ENCODE peak calls at places on chromosomes 3 and 15, in eight cellular contexts. B is left lung, G is OCI-LY7, S is kidney, E is prostate gland, H is upper lobe of right lung, T is ascending aorta, P is heart right ventricle. U is an unnamed sample.

GRCh38 chr3:39208463-39209055 is 16.2 kb upstream of the XIRP1 start:
- DNase-seq in B (no peak), G (peak; percentile 74), S (no peak), E (no peak), H (no peak), T (no peak), P (peak; percentile 44), U (no peak)

GRCh38 chr3:13378155-13378554 is 42.0 kb downstream of the NUP210 start:
- DNase-seq in B (peak; percentile 32), G (no peak), S (no peak), E (no peak), H (no peak), T (no peak), P (no peak), U (no peak)

GRCh38 chr15:48974865-48975264 is 11.1 kb upstream of the SHC4 start:
- DNase-seq in B (no peak), G (no peak), S (no peak), E (no peak), H (no peak), T (no peak), P (no peak), U (no peak)

GRCh38 chr15:92864127-92864814 is 35.9 kb upstream of the CHD2 start:
- DNase-seq in B (no peak), G (peak; percentile 51), S (no peak), E (no peak), H (no peak), T (no peak), P (no peak), U (no peak)

GRCh38 chr15:67829647-67830504 is 4.6 kb downstream of the SKOR1 start:
- DNase-seq in B (no peak), G (no peak), S (peak; percentile 73), E (no peak), H (peak; percentile 55), T (no peak), P (no peak), U (no peak)

GRCh38 chr3:106345353-106346027 is 476.7 kb upstream of the CBLB start:
- DNase-seq in B (no peak), G (no peak), S (no peak), E (peak; percentile 17), H (no peak), T (no peak), P (no peak), U (no peak)

GRCh38 chr3:195863121-195864061 is 45.0 kb downstream of the TNK2 start:
- DNase-seq in B (peak; percentile 97), G (peak; percentile 69), S (peak; percentile 96), E (peak; percentile 79), H (peak; percentile 94), T (peak; percentile 97), P (peak; percentile 91), U (peak; percentile 86)

GRCh38 chr15:34011476-34011875 is 27.5 kb downstream of the AVEN start:
- DNase-seq in B (no peak), G (no peak), S (no peak), E (no peak), H (no peak), T (no peak), P (no peak), U (no peak)

GRCh38 chr3:60708191-60708975 is 542.9 kb downstream of the FHIT start:
- DNase-seq in B (no peak), G (no peak), S (no peak), E (no peak), H (no peak), T (no peak), P (no peak), U (no peak)

GRCh38 chr15:47857384-47858168 is 140.3 kb downstream of the SEMA6D start:
- DNase-seq in B (no peak), G (no peak), S (no peak), E (no peak), H (no peak), T (no peak), P (no peak), U (peak; percentile 55)

GRCh38 chr3:192915306-192915705 is 2.4 kb downstream of the MB21D2 start:
- DNase-seq in B (no peak), G (peak; percentile 3), S (no peak), E (no peak), H (no peak), T (no peak), P (no peak), U (no peak)

GRCh38 chr3:154904328-154904727 is 175.8 kb upstream of the MME start:
- DNase-seq in B (no peak), G (peak; percentile 66), S (no peak), E (no peak), H (no peak), T (no peak), P (no peak), U (no peak)

GRCh38 chr3:22606938-22607337 is 596.2 kb upstream of the UBE2E2 start:
- DNase-seq in B (no peak), G (no peak), S (no peak), E (no peak), H (no peak), T (no peak), P (no peak), U (no peak)

GRCh38 chr3:22612927-22613326 is 590.2 kb upstream of the UBE2E2 start:
- DNase-seq in B (no peak), G (no peak), S (no peak), E (no peak), H (no peak), T (no peak), P (no peak), U (no peak)

GRCh38 chr3:22609139-22609538 is 594.0 kb upstream of the UBE2E2 start:
- DNase-seq in B (no peak), G (no peak), S (no peak), E (no peak), H (no peak), T (no peak), P (no peak), U (no peak)

GRCh38 chr3:22608721-22609120 is 594.4 kb upstream of the UBE2E2 start:
- DNase-seq in B (no peak), G (no peak), S (no peak), E (no peak), H (no peak), T (no peak), P (no peak), U (no peak)

DNA sequence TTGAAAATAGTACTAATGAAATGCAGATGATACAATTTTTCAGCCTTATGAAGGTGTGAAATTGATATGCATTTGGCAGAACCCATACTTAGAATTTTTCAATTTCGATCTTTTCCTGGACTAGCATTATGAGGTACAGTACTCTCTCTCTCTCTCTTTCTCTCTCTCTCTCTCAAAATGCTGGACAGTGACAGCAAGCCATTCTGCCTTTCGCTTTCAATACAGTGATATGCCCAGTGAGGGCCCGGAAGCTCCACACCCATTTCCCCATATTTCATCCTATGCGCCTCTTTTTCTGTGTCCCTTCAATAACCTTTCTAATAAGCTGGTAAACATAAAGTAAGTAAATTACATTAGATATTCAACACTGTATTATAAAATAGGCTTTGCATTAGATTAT is 595.0 kb upstream of the UBE2E2 start:
- DNase-seq in B (no peak), G (no peak), S (no peak), E (no peak), H (no peak), T (no peak), P (no peak), U (no peak)
- TF ChIP-seq CTCF in B (no peak), G (no peak), S (no peak), E (no peak), H (no peak), T (no peak), P (no peak), U (no peak)

GRCh38 chr3:32869513-32870047 is 51.8 kb downstream of the TRIM71 start:
- DNase-seq in B (no peak), G (no peak), S (no peak), E (no peak), H (no peak), T (no peak), P (no peak), U (no peak)

GRCh38 chr3:32873491-32874130 is 55.8 kb downstream of the TRIM71 start:
- DNase-seq in B (no peak), G (no peak), S (no peak), E (no peak), H (peak; percentile 73), T (no peak), P (no peak), U (no peak)

GRCh38 chr3:32870373-32871091 is 52.7 kb downstream of the TRIM71 start:
- DNase-seq in B (no peak), G (no peak), S (no peak), E (no peak), H (no peak), T (no peak), P (no peak), U (no peak)

GRCh38 chr3:32868719-32869512 is 51.1 kb downstream of the TRIM71 start:
- DNase-seq in B (no peak), G (no peak), S (no peak), E (no peak), H (no peak), T (no peak), P (no peak), U (no peak)

DNA sequence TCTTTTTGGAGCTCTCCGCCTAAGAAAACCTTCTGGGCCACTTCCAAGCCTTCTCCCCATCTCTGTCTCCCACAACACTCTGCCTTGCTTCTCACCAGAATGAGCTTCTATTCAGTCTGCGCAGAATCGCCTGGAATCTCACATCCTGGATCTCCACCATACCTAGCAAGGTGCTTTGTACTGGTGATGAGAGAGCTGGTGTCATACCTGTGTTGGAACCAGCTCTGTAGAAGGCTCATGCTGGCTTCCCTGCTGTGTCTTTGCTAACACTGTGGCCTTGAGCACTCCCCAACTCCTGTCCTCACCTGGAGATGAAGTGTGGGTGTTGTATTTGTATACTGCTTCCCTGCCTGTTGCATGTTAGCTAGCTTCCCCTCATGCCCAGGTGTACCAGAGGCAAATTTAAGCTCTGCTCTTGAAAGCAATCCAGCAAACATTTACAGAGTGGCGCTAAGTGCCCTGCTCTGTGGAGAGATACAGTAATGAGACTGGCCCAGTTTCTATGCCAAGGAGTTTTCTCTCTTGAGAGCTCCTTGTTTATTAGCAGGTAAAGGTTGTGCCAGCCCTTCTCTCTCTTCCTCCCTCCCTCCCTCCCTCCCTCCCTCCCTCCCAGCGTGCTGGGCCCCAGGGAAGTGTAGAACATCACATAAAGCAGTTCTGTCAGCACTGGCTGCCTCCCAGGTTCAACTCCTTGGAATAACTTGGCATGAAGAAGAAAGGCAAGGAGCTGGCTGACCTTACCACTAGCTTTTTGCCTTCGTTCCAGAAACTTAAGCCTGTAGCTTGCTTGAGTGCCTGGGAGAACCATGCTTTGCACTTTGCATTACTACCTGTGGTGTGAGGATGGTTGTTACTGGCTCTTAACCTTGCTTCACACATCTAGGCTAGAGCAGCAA is 54.9 kb downstream of the TRIM71 start:
- DNase-seq in B (no peak), G (no peak), S (no peak), E (peak; percentile 92), H (peak; percentile 80), T (no peak), P (no peak), U (no peak)
- H3K4me1 ChIP-seq in B (peaks cover 22% of the 10 kb centered on the region), G (no peaks in the 10 kb centered on the region), S (peaks cover 38% of the 10 kb centered on the region), E (peaks cover 10% of the 10 kb centered on the region), H (peaks cover 18% of the 10 kb centered on the region), T (peaks cover 8% of the 10 kb centered on the region), P (no peaks in the 10 kb centered on the region), U (no peaks in the 10 kb centered on the region)

GRCh38 chr3:42661593-42662022 is 8.1 kb downstream of the ZBTB47 start:
- DNase-seq in B (peak; percentile 39), G (no peak), S (no peak), E (no peak), H (no peak), T (no peak), P (no peak), U (no peak)
- H3K4me3 ChIP-seq in B (no peak overlapping the region), G (no peak overlapping the region), S (no peak overlapping the region), E (no peak overlapping the region), H (no peak overlapping the region), T (no peak overlapping the region), P (no peak overlapping the region), U (no peak overlapping the region)

GRCh38 chr15:53716909-53717878 is 42.3 kb downstream of the WDR72 start:
- DNase-seq in B (no peak), G (peak; percentile 15), S (no peak), E (no peak), H (no peak), T (no peak), P (no peak), U (no peak)
- TF ChIP-seq CTCF in B (no peak), G (peak; percentile 76), S (peak; percentile 19), E (peak; percentile 29), H (peak; percentile 15), T (no peak), P (peak; percentile 18), U (peak; percentile 8)

U was measured in pancreas.